ENCODE peak calls at places on chromosomes 4 and X, in seven cellular contexts. M is HCT116; V is memory B cell; N is activated T-cell treated with anti-CD3 and anti-CD28 coated beads, Interleukin-2, amount 50 U/mL, for 72 hours; Q is colonic mucosa; U is aorta; C is lower leg skin. L is an unnamed sample.
A peak's percentile ranks its signal among the peaks of the same experiment; 100 is the strongest.

GRCh38 chr4:10063544-10064300 is 42.4 kb upstream of the SLC2A9 start:
- DNase-seq in U (peak; percentile 87), Q (no peak), N (no peak), C (peak; percentile 61), V (no peak), M (peak; percentile 13), L (peak; percentile 25)

GRCh38 chr4:52244103-52244772 is 193.1 kb downstream of the SPATA18 start:
- DNase-seq in C (no peak), Q (no peak), U (no peak), M (no peak), N (no peak), V (no peak), L (no peak)

GRCh38 chr4:1321946-1322650 is 24.9 kb upstream of the UVSSA start:
- DNase-seq in N (no peak), V (no peak), M (no peak), C (no peak), U (peak; percentile 74), Q (no peak), L (no peak)

GRCh38 chrX:10171291-10171690 is 14.5 kb downstream of the CLCN4 start:
- DNase-seq in C (no peak), V (no peak), N (no peak), M (no peak), U (no peak), Q (no peak), L (no peak)

GRCh38 chr4:144611850-144612249 is 34.1 kb upstream of the HHIP start:
- DNase-seq in U (no peak), N (peak; percentile 5), M (peak; percentile 26), Q (no peak), C (no peak), V (no peak), L (no peak)

GRCh38 chrX:97397371-97397770 is 513.7 kb downstream of the RPA4 start:
- DNase-seq in U (no peak), C (no peak), Q (no peak), V (no peak), M (no peak), N (no peak), L (no peak)

GRCh38 chr4:42396361-42397255 is 680 bp upstream of the SHISA3 start:
- DNase-seq in C (no peak), M (no peak), U (no peak), N (no peak), V (no peak), Q (no peak), L (no peak)

GRCh38 chrX:30576881-30577280 is 685 bp downstream of the TASL start:
- DNase-seq in Q (no peak), U (no peak), M (no peak), C (no peak), V (no peak), N (no peak), L (no peak)

GRCh38 chr4:48974979-48975640 is 11.0 kb upstream of the CWH43 start:
- DNase-seq in Q (no peak), M (no peak), U (no peak), V (no peak), C (no peak), N (no peak), L (no peak)

GRCh38 chrX:107725761-107726555 is 49.6 kb downstream of the TSC22D3 start:
- DNase-seq in M (no peak), N (no peak), C (no peak), Q (no peak), V (no peak), U (peak; percentile 6), L (no peak)

GRCh38 chrX:74551934-74552333 is 62.5 kb downstream of the RLIM start:
- DNase-seq in U (no peak), Q (no peak), C (no peak), V (no peak), N (no peak), M (no peak), L (no peak)

GRCh38 chr4:88765729-88766128 is 68.1 kb upstream of the NAP1L5 start:
- DNase-seq in V (no peak), C (no peak), U (peak; percentile 84), M (no peak), Q (no peak), N (no peak), L (no peak)

GRCh38 chr4:18882468-18882867 is 860.9 kb upstream of the LCORL start:
- DNase-seq in M (peak; percentile 29), U (no peak), N (no peak), V (no peak), Q (no peak), C (no peak), L (peak; percentile 28)